ENCODE peak calls at places on chromosomes 6 and 20, in ten cellular contexts. Y is B cell; D is cerebellum; O is Ammon's horn; Z is HT1080; W is CD8-positive, alpha-beta memory T cell; N is stimulated activated CD4-positive, alpha-beta T cell treated with anti-CD3 and anti-CD28 coated beads, Interleukin-4, amount 100 ng/mL, for 48 hours; F is NCI-H2081; H is iPS-NIHi11; Q is Calu3. C is an unnamed sample.

GRCh38 chr6:26270121-26270861 is 94.7 kb upstream of the BTN3A2 start:
- DNase-seq in Y (peak), D (no peak), O (no peak), Z (no peak), W (no peak), N (no peak), F (no peak), H (no peak), Q (peak), C (no peak)

GRCh38 chr6:111973897-111974639 is 79.8 kb upstream of the CCN6 start:
- DNase-seq in Y (no peak), D (no peak), O (no peak), Z (peak), W (peak), N (no peak), F (no peak), H (no peak), Q (no peak), C (no peak)

GRCh38 chr6:128694303-128695009 is 174.1 kb upstream of the PTPRK start:
- DNase-seq in Y (no peak), D (no peak), O (no peak), Z (no peak), W (no peak), N (no peak), F (no peak), H (no peak), Q (no peak), C (no peak)

GRCh38 chr6:3001773-3002293 is 2.1 kb downstream of the NQO2 start:
- DNase-seq in Y (peak), D (peak), O (peak), Z (peak), W (no peak), N (no peak), F (no peak), H (peak), Q (peak), C (peak)

GRCh38 chr20:33282991-33283555 is at the start of gene BPIFB1:
- DNase-seq in Y (no peak), D (no peak), O (no peak), Z (no peak), W (no peak), N (no peak), F (no peak), H (no peak), Q (peak), C (no peak)

GRCh38 chr6:166582258-166582657 is 4.2 kb downstream of the RAMACL start:
- DNase-seq in Y (no peak), D (no peak), O (no peak), Z (no peak), W (no peak), N (no peak), F (no peak), H (no peak), Q (no peak), C (no peak)

GRCh38 chr20:48667889-48668413 is 159.8 kb downstream of the PREX1 start:
- DNase-seq in Y (no peak), D (no peak), O (no peak), Z (no peak), W (no peak), N (no peak), F (no peak), H (no peak), Q (no peak), C (no peak)

GRCh38 chr6:169808608-169808967 is 57.2 kb downstream of the ERMARD start:
- DNase-seq in Y (no peak), D (no peak), O (no peak), Z (no peak), W (no peak), N (no peak), F (no peak), H (no peak), Q (no peak), C (no peak)

GRCh38 chr6:12309070-12309469 is 18.9 kb downstream of the EDN1 start:
- DNase-seq in Y (no peak), D (no peak), O (no peak), Z (no peak), W (no peak), N (no peak), F (no peak), H (no peak), Q (no peak), C (no peak)

GRCh38 chr6:148935705-148936306 is 189.0 kb downstream of the UST start:
- DNase-seq in Y (no peak), D (no peak), O (no peak), Z (peak), W (no peak), N (no peak), F (no peak), H (no peak), Q (no peak), C (no peak)

GRCh38 chr20:35640724-35641123 is 24.0 kb downstream of the CPNE1 start:
- DNase-seq in Y (no peak), D (no peak), O (no peak), Z (no peak), W (no peak), N (no peak), F (no peak), H (no peak), Q (no peak), C (no peak)

GRCh38 chr6:93366506-93366905 is 52.9 kb downstream of the EPHA7 start:
- DNase-seq in Y (no peak), D (peak), O (no peak), Z (no peak), W (no peak), N (no peak), F (peak), H (no peak), Q (no peak), C (no peak)

GRCh38 chr6:13491538-13491937 is 4.1 kb upstream of the GFOD1 start:
- DNase-seq in Y (no peak), D (no peak), O (no peak), Z (no peak), W (no peak), N (no peak), F (no peak), H (no peak), Q (no peak), C (no peak)

GRCh38 chr6:24524801-24525200 is 30.0 kb downstream of the ALDH5A1 start:
- DNase-seq in Y (peak), D (peak), O (peak), Z (peak), W (peak), N (no peak), F (peak), H (peak), Q (peak), C (peak)

GRCh38 chr6:142372348-142372747 is 70.5 kb downstream of the ADGRG6 start:
- DNase-seq in Y (no peak), D (no peak), O (no peak), Z (peak), W (no peak), N (no peak), F (no peak), H (peak), Q (peak), C (peak)

GRCh38 chr20:39076958-39077357 is 114.8 kb downstream of the DHX35 start:
- DNase-seq in Y (no peak), D (no peak), O (no peak), Z (no peak), W (no peak), N (no peak), F (no peak), H (no peak), Q (no peak), C (no peak)

GRCh38 chr20:43545837-43546578 is 12.8 kb upstream of the SGK2 start:
- DNase-seq in Y (no peak), D (no peak), O (no peak), Z (no peak), W (no peak), N (no peak), F (no peak), H (no peak), Q (no peak), C (no peak)

C was measured in hepatocyte.